ENCODE peak calls at places on chromosome 2, in five cellular contexts. One of them, this sample, is unnamed. For H3K36me3, the result is how much of the 10 kb centered on the place peaks cover.

GRCh38 chr2:27954261-27954673 is 63.7 kb downstream of the BABAM2 start:
- DNase-seq in HepG2: no peak
- DNase-seq in psoas muscle: no peak
- DNase-seq in GM23248: peak
- DNase-seq in heart right ventricle: no peak
- DNase-seq in this sample: no peak

GRCh38 chr2:120919771-120920437 is 184.2 kb downstream of the GLI2 start:
- DNase-seq in HepG2: no peak
- DNase-seq in psoas muscle: peak
- DNase-seq in GM23248: peak
- DNase-seq in heart right ventricle: peak
- DNase-seq in this sample: no peak

GRCh38 chr2:80689106-80689505 is 384.6 kb upstream of the LRRTM1 start:
- DNase-seq in HepG2: no peak
- DNase-seq in psoas muscle: no peak
- DNase-seq in GM23248: no peak
- DNase-seq in heart right ventricle: no peak
- DNase-seq in this sample: no peak

GRCh38 chr2:138979131-138979530 is 198.9 kb upstream of the NXPH2 start:
- DNase-seq in HepG2: no peak
- DNase-seq in psoas muscle: no peak
- DNase-seq in GM23248: no peak
- DNase-seq in heart right ventricle: no peak
- DNase-seq in this sample: no peak

GRCh38 chr2:221492606-221493005 is 79.5 kb downstream of the EPHA4 start:
- DNase-seq in HepG2: no peak
- DNase-seq in psoas muscle: no peak
- DNase-seq in GM23248: peak
- DNase-seq in heart right ventricle: no peak
- DNase-seq in this sample: no peak

GRCh38 chr2:85678794-85679672 is 11.0 kb upstream of the SFTPB start:
- DNase-seq in HepG2: peak
- DNase-seq in psoas muscle: peak
- DNase-seq in GM23248: peak
- DNase-seq in heart right ventricle: peak
- DNase-seq in this sample: peak

GRCh38 chr2:190717764-190718651 is 69.1 kb downstream of the NAB1 start:
- DNase-seq in HepG2: no peak
- DNase-seq in psoas muscle: no peak
- DNase-seq in GM23248: no peak
- DNase-seq in heart right ventricle: no peak
- DNase-seq in this sample: no peak

GRCh38 chr2:118291481-118291880 is 203.2 kb downstream of the INSIG2 start:
- DNase-seq in HepG2: no peak
- DNase-seq in psoas muscle: no peak
- DNase-seq in GM23248: peak
- DNase-seq in heart right ventricle: no peak
- DNase-seq in this sample: no peak

GRCh38 chr2:100058014-100058310 is 84.4 kb downstream of the AFF3 start:
- DNase-seq in HepG2: no peak
- DNase-seq in psoas muscle: no peak
- DNase-seq in GM23248: peak
- DNase-seq in heart right ventricle: no peak
- DNase-seq in this sample: no peak

GRCh38 chr2:64036343-64036742 is 17.1 kb upstream of the VPS54 start:
- DNase-seq in HepG2: no peak
- DNase-seq in psoas muscle: no peak
- DNase-seq in GM23248: peak
- DNase-seq in heart right ventricle: no peak
- DNase-seq in this sample: peak

GRCh38 chr2:15791294-15791693 is 149.1 kb upstream of the MYCN start:
- DNase-seq in HepG2: no peak
- DNase-seq in psoas muscle: no peak
- DNase-seq in GM23248: no peak
- DNase-seq in heart right ventricle: no peak
- DNase-seq in this sample: no peak

GRCh38 chr2:67878743-67879142 is 184.1 kb downstream of the C1D start:
- DNase-seq in HepG2: no peak
- DNase-seq in psoas muscle: no peak
- DNase-seq in GM23248: no peak
- DNase-seq in heart right ventricle: no peak
- DNase-seq in this sample: no peak

GRCh38 chr2:37156071-37156856 is 516 bp downstream of the EIF2AK2 start:
- DNase-seq in HepG2: peak
- DNase-seq in psoas muscle: peak
- DNase-seq in GM23248: peak
- DNase-seq in heart right ventricle: peak
- DNase-seq in this sample: peak

DNA sequence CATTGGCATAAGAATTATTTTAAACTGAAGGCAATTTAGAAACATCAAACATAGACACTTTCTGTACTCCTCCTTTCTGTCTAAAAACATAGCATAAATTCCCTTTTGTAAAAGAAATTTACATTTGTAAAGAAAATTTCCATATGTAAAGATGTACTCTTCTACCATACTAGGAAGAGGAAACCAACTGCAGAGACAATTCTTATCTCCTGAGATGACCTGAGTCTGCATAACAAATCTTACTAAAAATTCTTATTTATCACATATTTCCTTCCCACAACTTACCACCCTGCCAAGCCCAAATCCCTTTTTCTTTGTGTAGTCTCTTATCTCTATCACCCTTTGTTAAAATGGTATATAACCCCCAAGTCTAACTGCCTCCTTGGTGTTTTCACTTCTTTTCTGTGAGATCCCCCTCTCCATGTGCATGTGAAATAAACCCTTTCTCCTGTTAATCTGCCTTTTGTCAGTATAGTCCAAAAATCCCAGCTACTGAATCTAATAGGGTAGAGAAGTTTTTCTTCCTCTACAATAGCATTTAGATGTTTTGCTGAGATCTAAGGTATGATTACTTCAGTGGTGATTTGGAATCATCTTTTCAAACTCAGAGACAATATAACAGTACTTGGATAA is 81.0 kb downstream of the CHN1 start:
- DNase-seq in HepG2: no peak
- DNase-seq in psoas muscle: no peak
- DNase-seq in GM23248: no peak
- DNase-seq in heart right ventricle: no peak
- DNase-seq in this sample: no peak
- H3K4me3 ChIP-seq in HepG2: no peak
- H3K4me3 ChIP-seq in psoas muscle: no peak
- H3K4me3 ChIP-seq in GM23248: no peak
- H3K4me3 ChIP-seq in heart right ventricle: no peak
- H3K4me3 ChIP-seq in this sample: no peak

GRCh38 chr2:218567797-218568189 is 358 bp downstream of the USP37 start:
- DNase-seq in HepG2: no peak
- DNase-seq in psoas muscle: no peak
- DNase-seq in GM23248: no peak
- DNase-seq in heart right ventricle: no peak
- DNase-seq in this sample: no peak

GRCh38 chr2:218568190-218569037 is at the start of the genes CNOT9 and USP37:
- DNase-seq in HepG2: peak
- DNase-seq in psoas muscle: peak
- DNase-seq in GM23248: peak
- DNase-seq in heart right ventricle: peak
- DNase-seq in this sample: peak

GRCh38 chr2:218569038-218569431 is 396 bp downstream of the CNOT9 start:
- DNase-seq in HepG2: peak
- DNase-seq in psoas muscle: peak
- DNase-seq in GM23248: peak
- DNase-seq in heart right ventricle: peak
- DNase-seq in this sample: peak

GRCh38 chr2:218564056-218564455 is 4.1 kb downstream of the USP37 start:
- DNase-seq in HepG2: no peak
- DNase-seq in psoas muscle: no peak
- DNase-seq in GM23248: no peak
- DNase-seq in heart right ventricle: no peak
- DNase-seq in this sample: no peak

GRCh38 chr2:218566296-218566695 is 1.9 kb downstream of the USP37 start:
- DNase-seq in HepG2: no peak
- DNase-seq in psoas muscle: no peak
- DNase-seq in GM23248: no peak
- DNase-seq in heart right ventricle: no peak
- DNase-seq in this sample: no peak
- H3K36me3 ChIP-seq in HepG2: under half
- H3K36me3 ChIP-seq in psoas muscle: under half
- H3K36me3 ChIP-seq in GM23248: under half
- H3K36me3 ChIP-seq in heart right ventricle: under half
- H3K36me3 ChIP-seq in this sample: under half

GRCh38 chr2:126658316-126658909 is 2.5 kb downstream of the GYPC start:
- DNase-seq in HepG2: no peak
- DNase-seq in psoas muscle: no peak
- DNase-seq in GM23248: no peak
- DNase-seq in heart right ventricle: no peak
- DNase-seq in this sample: no peak
- H3K4me3 ChIP-seq in HepG2: no peak
- H3K4me3 ChIP-seq in psoas muscle: peak
- H3K4me3 ChIP-seq in GM23248: peak
- H3K4me3 ChIP-seq in heart right ventricle: peak
- H3K4me3 ChIP-seq in this sample: no peak

DNA sequence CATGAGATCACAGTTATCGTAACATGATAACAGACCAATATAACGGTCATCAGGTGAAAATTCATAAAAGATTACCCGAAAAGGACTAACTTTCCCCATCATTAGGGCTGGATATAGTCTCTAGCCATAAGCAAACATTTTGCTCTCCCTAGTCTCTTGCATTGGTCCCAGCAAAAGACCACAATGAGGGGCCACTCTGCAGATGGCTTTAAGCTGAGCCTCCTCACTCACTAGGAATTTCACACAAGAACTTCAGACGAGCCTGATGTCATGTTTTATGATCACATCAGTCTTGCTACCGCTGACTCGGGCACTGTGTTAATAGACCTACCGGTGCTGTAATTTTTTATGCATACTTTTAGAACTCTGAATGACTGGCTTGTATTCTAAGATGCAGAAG is 35.2 kb downstream of the STK17B start:
- DNase-seq in HepG2: no peak
- DNase-seq in psoas muscle: no peak
- DNase-seq in GM23248: peak
- DNase-seq in heart right ventricle: no peak
- DNase-seq in this sample: no peak
- H3K36me3 ChIP-seq in HepG2: under half
- H3K36me3 ChIP-seq in psoas muscle: under half
- H3K36me3 ChIP-seq in GM23248: half or more
- H3K36me3 ChIP-seq in heart right ventricle: half or more
- H3K36me3 ChIP-seq in this sample: under half

GRCh38 chr2:70949086-70949485 is 13.4 kb downstream of the ATP6V1B1 start:
- DNase-seq in HepG2: peak
- DNase-seq in psoas muscle: no peak
- DNase-seq in GM23248: no peak
- DNase-seq in heart right ventricle: no peak
- DNase-seq in this sample: no peak

GRCh38 chr2:70944291-70944690 is 8.6 kb downstream of the ATP6V1B1 start:
- DNase-seq in HepG2: no peak
- DNase-seq in psoas muscle: no peak
- DNase-seq in GM23248: no peak
- DNase-seq in heart right ventricle: no peak
- DNase-seq in this sample: no peak

GRCh38 chr2:70947556-70948184 is 12.0 kb downstream of the ATP6V1B1 start:
- DNase-seq in HepG2: no peak
- DNase-seq in psoas muscle: peak
- DNase-seq in GM23248: peak
- DNase-seq in heart right ventricle: no peak
- DNase-seq in this sample: peak

GRCh38 chr2:70946832-70947442 is 11.2 kb downstream of the ATP6V1B1 start:
- DNase-seq in HepG2: peak
- DNase-seq in psoas muscle: peak
- DNase-seq in GM23248: peak
- DNase-seq in heart right ventricle: no peak
- DNase-seq in this sample: peak

GRCh38 chr2:70948350-70949003 is 12.8 kb downstream of the ATP6V1B1 start:
- DNase-seq in HepG2: peak
- DNase-seq in psoas muscle: peak
- DNase-seq in GM23248: peak
- DNase-seq in heart right ventricle: peak
- DNase-seq in this sample: peak
- H3K4me3 ChIP-seq in HepG2: peak
- H3K4me3 ChIP-seq in psoas muscle: peak
- H3K4me3 ChIP-seq in GM23248: peak
- H3K4me3 ChIP-seq in heart right ventricle: peak
- H3K4me3 ChIP-seq in this sample: peak

GRCh38 chr2:196131384-196131861 is 40.0 kb downstream of the STK17B start:
- DNase-seq in HepG2: peak
- DNase-seq in psoas muscle: no peak
- DNase-seq in GM23248: peak
- DNase-seq in heart right ventricle: no peak
- DNase-seq in this sample: peak

GRCh38 chr2:196140213-196140612 is 31.2 kb downstream of the STK17B start:
- DNase-seq in HepG2: no peak
- DNase-seq in psoas muscle: no peak
- DNase-seq in GM23248: no peak
- DNase-seq in heart right ventricle: no peak
- DNase-seq in this sample: no peak

GRCh38 chr2:196131949-196132925 is 39.1 kb downstream of the STK17B start:
- DNase-seq in HepG2: no peak
- DNase-seq in psoas muscle: no peak
- DNase-seq in GM23248: peak
- DNase-seq in heart right ventricle: no peak
- DNase-seq in this sample: peak

DNA sequence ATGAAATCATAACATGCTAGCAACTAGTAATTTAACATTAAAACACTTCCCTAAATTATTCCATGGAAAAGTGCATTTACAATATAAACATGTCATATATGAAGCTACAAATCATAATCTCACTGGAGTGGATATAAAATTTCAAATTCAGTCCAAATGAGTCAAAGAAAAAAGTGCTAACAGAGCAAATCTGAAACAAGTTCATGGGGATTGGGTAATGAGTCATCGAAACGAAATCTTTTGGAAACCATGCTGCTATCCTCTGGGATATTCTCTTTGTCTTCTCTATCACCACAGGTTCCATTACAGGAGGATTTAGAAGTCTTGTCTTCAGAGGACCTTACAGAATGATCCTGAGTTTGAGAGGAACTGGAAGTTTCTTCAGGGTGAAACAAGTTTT is 34.1 kb downstream of the STK17B start:
- DNase-seq in HepG2: no peak
- DNase-seq in psoas muscle: no peak
- DNase-seq in GM23248: peak
- DNase-seq in heart right ventricle: no peak
- DNase-seq in this sample: peak
- H3K36me3 ChIP-seq in HepG2: under half
- H3K36me3 ChIP-seq in psoas muscle: under half
- H3K36me3 ChIP-seq in GM23248: half or more
- H3K36me3 ChIP-seq in heart right ventricle: half or more
- H3K36me3 ChIP-seq in this sample: under half

GRCh38 chr2:145750617-145751016 is 1230.7 kb upstream of the ZEB2 start:
- DNase-seq in HepG2: no peak
- DNase-seq in psoas muscle: no peak
- DNase-seq in GM23248: no peak
- DNase-seq in heart right ventricle: no peak
- DNase-seq in this sample: no peak
- H3K4me3 ChIP-seq in HepG2: no peak
- H3K4me3 ChIP-seq in psoas muscle: no peak
- H3K4me3 ChIP-seq in GM23248: no peak
- H3K4me3 ChIP-seq in heart right ventricle: no peak
- H3K4me3 ChIP-seq in this sample: no peak

This sample was measured in bronchial epithelial cell.